ENCODE peak calls at places on chromosomes 4 and X, in eight cellular contexts. W, A, G, S, F, O, X and T are unnamed samples.

GRCh38 chr4:110533940-110534339 is 58.0 kb downstream of the ENPEP start:
- DNase-seq in X (no peak), A (no peak), W (peak), G (peak), F (peak), O (peak), S (peak), T (no peak)

GRCh38 chr4:147590249-147590920 is 26.8 kb upstream of the TMEM184C start:
- DNase-seq in O (no peak), S (peak), A (no peak), G (peak), X (peak), F (peak), W (peak), T (peak)

GRCh38 chr4:145852256-145852839 is 86.3 kb downstream of the ZNF827 start:
- DNase-seq in W (peak), X (no peak), O (no peak), F (no peak), S (no peak), G (no peak), A (no peak), T (no peak)

GRCh38 chr4:108008721-108009120 is 19.0 kb downstream of the HADH start:
- DNase-seq in O (peak), A (peak), S (no peak), X (no peak), F (peak), G (no peak), W (peak), T (no peak)

GRCh38 chr4:150368667-150369066 is 213.3 kb upstream of the MAB21L2 start:
- DNase-seq in W (no peak), A (no peak), F (no peak), X (no peak), G (no peak), S (no peak), O (no peak), T (no peak)

GRCh38 chrX:141989802-141990201 is 86.1 kb downstream of the MAGEC1 start:
- DNase-seq in O (no peak), W (peak), X (no peak), S (no peak), G (no peak), A (no peak), F (no peak), T (no peak)

GRCh38 chr4:42460043-42460442 is 62.8 kb downstream of the SHISA3 start:
- DNase-seq in G (no peak), W (no peak), A (no peak), F (no peak), O (no peak), S (no peak), X (no peak), T (no peak)

GRCh38 chrX:153989971-153990655 is 17.6 kb downstream of the TMEM187 start:
- DNase-seq in A (no peak), F (no peak), S (no peak), O (no peak), G (no peak), X (no peak), W (no peak), T (no peak)

GRCh38 chr4:38322709-38323108 is 341.3 kb upstream of the KLF3 start:
- DNase-seq in F (peak), X (peak), O (no peak), A (no peak), S (peak), G (no peak), W (peak), T (no peak)

GRCh38 chrX:19683817-19684216 is 168.5 kb upstream of the MAP3K15 start:
- DNase-seq in X (no peak), G (no peak), O (no peak), A (no peak), F (no peak), W (no peak), S (no peak), T (no peak)

GRCh38 chrX:111041018-111041462 is 55.0 kb upstream of the PAK3 start:
- DNase-seq in A (no peak), S (peak), X (no peak), G (peak), O (peak), F (no peak), W (peak), T (no peak)

GRCh38 chr4:161522031-161522430 is 641.8 kb downstream of the FSTL5 start:
- DNase-seq in S (no peak), F (no peak), X (no peak), A (no peak), O (no peak), W (no peak), G (no peak), T (no peak)

GRCh38 chr4:28518781-28519180 is 1658.1 kb downstream of the STIM2 start:
- DNase-seq in W (peak), S (no peak), F (no peak), X (no peak), A (no peak), O (no peak), G (no peak), T (no peak)

GRCh38 chr4:154024097-154024496 is 235.2 kb upstream of the SFRP2 start:
- DNase-seq in X (no peak), W (no peak), F (peak), O (no peak), A (peak), G (peak), S (no peak), T (no peak)

GRCh38 chr4:25928320-25928955 is 14.4 kb downstream of the SMIM20 start:
- DNase-seq in A (no peak), W (no peak), O (no peak), X (no peak), G (no peak), F (no peak), S (no peak), T (no peak)
- H3K4me3 ChIP-seq in A (no peak), W (no peak), O (no peak), X (peak), G (no peak), F (no peak), S (no peak), T (no peak)

GRCh38 chrX:32530802-32531403 is 680.4 kb downstream of the DMD start:
- DNase-seq in O (no peak), X (no peak), F (peak), W (peak), A (no peak), G (peak), S (peak), T (no peak)
- H3K4me3 ChIP-seq in O (no peak), X (no peak), F (no peak), W (no peak), A (no peak), G (no peak), S (no peak), T (no peak)

DNA sequence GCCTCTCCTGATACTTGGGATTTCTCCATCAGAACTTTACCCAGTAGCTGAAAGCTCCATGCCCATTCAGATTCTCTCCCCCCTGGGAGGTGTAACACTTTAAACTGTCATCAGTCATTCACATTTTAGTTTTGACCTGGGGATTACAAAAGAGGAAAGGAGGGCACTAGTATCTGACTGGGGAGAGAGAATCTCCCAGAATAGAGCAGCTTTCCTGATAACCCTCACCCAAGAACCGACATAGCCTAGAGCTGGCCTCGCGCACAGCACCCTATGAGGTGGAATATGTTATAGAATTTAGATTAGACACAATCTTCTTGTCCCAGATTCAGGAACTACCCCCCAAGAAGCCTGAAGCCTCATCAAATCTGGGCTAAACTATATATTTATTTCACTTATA is 950.2 kb upstream of the TENM3 start:
- DNase-seq in X (no peak), O (no peak), A (no peak), F (peak), G (no peak), S (no peak), W (no peak), T (no peak)
- H3K4me3 ChIP-seq in X (no peak), O (no peak), A (no peak), F (no peak), G (no peak), S (no peak), W (no peak), T (no peak)

GRCh38 chr4:55407119-55407518 is 11.4 kb downstream of the TMEM165 start:
- DNase-seq in S (no peak), W (no peak), G (no peak), F (no peak), A (no peak), O (no peak), X (no peak), T (no peak)

GRCh38 chr4:55411621-55412020 is 15.9 kb downstream of the TMEM165 start:
- DNase-seq in S (no peak), W (no peak), X (no peak), G (no peak), F (no peak), O (no peak), A (no peak), T (no peak)

GRCh38 chr4:55410431-55410830 is 14.7 kb downstream of the TMEM165 start:
- DNase-seq in A (no peak), W (no peak), X (no peak), G (no peak), F (no peak), S (no peak), O (no peak), T (no peak)

GRCh38 chr4:55407764-55408163 is 12.0 kb downstream of the TMEM165 start:
- DNase-seq in X (no peak), W (no peak), O (no peak), S (no peak), G (no peak), A (no peak), F (no peak), T (no peak)

GRCh38 chr4:55409468-55410171 is 13.9 kb downstream of the TMEM165 start:
- DNase-seq in S (no peak), G (peak), O (no peak), A (no peak), F (peak), X (no peak), W (peak), T (no peak)
- H3K4me3 ChIP-seq in S (no peak), G (no peak), O (no peak), A (no peak), F (no peak), X (no peak), W (peak), T (no peak)

DNA sequence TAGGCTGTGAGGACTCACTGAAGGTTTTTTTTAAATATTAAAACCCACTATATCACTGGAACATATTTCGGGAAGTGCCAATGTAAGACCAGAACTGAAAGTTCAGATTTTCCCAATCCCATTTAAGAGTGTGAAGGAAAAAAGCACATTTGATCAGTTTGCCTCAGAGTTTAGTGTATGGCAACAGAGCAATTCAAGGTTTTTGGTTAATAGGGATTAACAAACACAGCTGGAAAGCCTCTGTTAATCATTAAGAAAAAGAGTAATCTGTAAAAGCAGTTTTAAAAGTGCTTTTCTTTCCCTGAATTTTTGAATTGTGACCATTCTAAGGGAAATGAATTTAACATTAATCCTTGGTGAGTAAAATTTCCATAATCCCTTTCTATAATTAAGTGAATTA is 60.4 kb downstream of the NPY5R start:
- DNase-seq in O (no peak), G (no peak), F (peak), W (no peak), X (no peak), S (no peak), A (no peak), T (no peak)
- H3K4me3 ChIP-seq in O (no peak), G (no peak), F (no peak), W (no peak), X (no peak), S (no peak), A (no peak), T (no peak)

DNA sequence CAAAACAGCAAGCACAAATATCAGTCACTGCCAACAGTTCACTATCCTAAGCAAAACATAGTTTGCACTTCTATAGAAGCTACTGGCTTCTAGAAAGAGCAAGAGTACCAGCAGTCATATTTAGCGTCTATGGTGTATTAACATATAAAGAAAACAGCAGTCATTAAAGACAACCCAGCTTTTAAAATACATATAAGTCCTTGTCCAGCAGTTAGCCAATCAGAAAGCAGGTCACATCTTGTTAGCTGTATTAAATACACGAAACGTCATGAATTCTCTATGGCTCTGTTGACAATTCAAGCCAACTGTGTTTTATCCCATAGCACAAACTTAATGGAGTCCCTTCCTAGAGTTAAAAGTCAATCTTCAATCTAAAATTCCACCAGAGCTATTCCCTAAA is 1.6 kb downstream of the LDB2 start:
- DNase-seq in X (no peak), A (no peak), S (no peak), O (no peak), F (no peak), G (peak), W (peak), T (no peak)
- H3K4me3 ChIP-seq in X (peak), A (peak), S (no peak), O (peak), F (peak), G (peak), W (peak), T (no peak)

GRCh38 chrX:25968920-25969319 is 169.2 kb upstream of the MAGEB18 start:
- DNase-seq in X (no peak), S (peak), F (peak), G (peak), A (no peak), W (no peak), O (no peak), T (no peak)
- H3K4me3 ChIP-seq in X (no peak), S (no peak), F (no peak), G (no peak), A (no peak), W (no peak), O (no peak), T (no peak)

GRCh38 chrX:77901506-77901905 is 2.2 kb downstream of the COX7B start:
- DNase-seq in F (no peak), A (no peak), W (no peak), O (no peak), S (no peak), X (no peak), G (no peak), T (no peak)
- H3K4me3 ChIP-seq in F (no peak), A (no peak), W (no peak), O (no peak), S (no peak), X (peak), G (peak), T (no peak)

DNA sequence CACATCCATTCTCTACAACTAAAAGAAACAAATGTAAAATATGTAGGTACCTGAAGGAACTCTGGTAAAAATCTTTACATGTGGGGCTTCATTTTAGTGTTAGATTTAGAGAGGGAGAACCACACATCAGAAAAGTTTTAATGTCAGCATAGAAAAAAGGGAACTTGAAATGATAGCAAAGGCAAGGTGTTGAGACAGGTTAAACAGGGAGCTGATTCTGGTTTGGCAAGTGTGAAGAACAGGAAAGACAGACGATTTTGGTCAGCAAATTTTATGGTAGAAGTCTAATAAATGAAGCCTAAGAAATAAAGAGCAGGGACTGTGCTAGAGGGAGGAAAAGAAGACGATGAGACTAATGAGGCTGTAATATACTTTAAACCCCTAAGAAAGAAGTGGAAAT is 67.6 kb upstream of the COX18 start:
- DNase-seq in W (no peak), S (no peak), G (no peak), F (no peak), X (no peak), A (no peak), O (no peak), T (no peak)
- H3K4me3 ChIP-seq in W (no peak), S (no peak), G (no peak), F (no peak), X (no peak), A (no peak), O (no peak), T (no peak)